ENCODE peak calls at places on chromosomes 1 and 21, in six cellular contexts. F is K562, D is GM12878, I is SK-N-SH, Z is H1, K is HepG2. L is an unnamed sample.

GRCh38 chr21:45278156-45278911 is 9.4 kb downstream of the POFUT2 start:
- DNase-seq in F (no peak), D (no peak), I (no peak), Z (no peak), K (no peak), L (no peak)

GRCh38 chr21:46054447-46054846 is 43.5 kb upstream of the COL6A2 start:
- DNase-seq in F (no peak), D (no peak), I (no peak), Z (peak), K (no peak), L (no peak)

GRCh38 chr1:200958597-200958996 is 63.9 kb downstream of the INAVA start:
- DNase-seq in F (no peak), D (no peak), I (no peak), Z (no peak), K (no peak), L (no peak)

GRCh38 chr1:26913754-26914619 is at the start of gene NR0B2:
- DNase-seq in F (peak), D (no peak), I (no peak), Z (no peak), K (peak), L (no peak)

GRCh38 chr1:96918406-96918805 is 196.8 kb downstream of the PTBP2 start:
- DNase-seq in F (no peak), D (no peak), I (no peak), Z (no peak), K (no peak), L (no peak)

GRCh38 chr21:15022608-15023261 is 42.1 kb downstream of the NRIP1 start:
- DNase-seq in F (no peak), D (no peak), I (no peak), Z (no peak), K (no peak), L (no peak)

GRCh38 chr1:39275836-39276507 is 71.5 kb downstream of the MACF1 start:
- DNase-seq in F (no peak), D (no peak), I (no peak), Z (no peak), K (no peak), L (no peak)

GRCh38 chr1:170704256-170704655 is 40.3 kb downstream of the PRRX1 start:
- DNase-seq in F (no peak), D (no peak), I (no peak), Z (no peak), K (no peak), L (no peak)

GRCh38 chr1:94859157-94859556 is 39.0 kb downstream of the SLC44A3 start:
- DNase-seq in F (no peak), D (no peak), I (peak), Z (no peak), K (no peak), L (no peak)

GRCh38 chr21:15414057-15414456 is 315.7 kb upstream of the USP25 start:
- DNase-seq in F (no peak), D (no peak), I (no peak), Z (no peak), K (no peak), L (no peak)

GRCh38 chr1:98420376-98421097 is 241.0 kb upstream of the SNX7 start:
- DNase-seq in F (no peak), D (no peak), I (no peak), Z (no peak), K (no peak), L (no peak)

GRCh38 chr1:247077768-247078314 is 770 bp downstream of the ZNF670 start:
- DNase-seq in F (no peak), D (peak), I (peak), Z (no peak), K (peak), L (no peak)

GRCh38 chr1:85189120-85189519 is 11.7 kb downstream of the SYDE2 start:
- DNase-seq in F (no peak), D (no peak), I (no peak), Z (no peak), K (no peak), L (no peak)

GRCh38 chr1:207323425-207323976 is 2.0 kb downstream of the CD55 start:
- DNase-seq in F (no peak), D (no peak), I (no peak), Z (no peak), K (no peak), L (no peak)

GRCh38 chr1:45326627-45327591 is at the start of gene HPDL:
- DNase-seq in F (peak), D (no peak), I (peak), Z (peak), K (no peak), L (peak)

GRCh38 chr21:29187939-29188338 is 57.5 kb downstream of the MAP3K7CL start:
- DNase-seq in F (no peak), D (no peak), I (no peak), Z (no peak), K (peak), L (no peak)

GRCh38 chr21:29443398-29444010 is 144.8 kb downstream of the BACH1 start:
- DNase-seq in F (no peak), D (no peak), I (no peak), Z (no peak), K (no peak), L (no peak)

GRCh38 chr1:35637401-35637809 is 3.9 kb downstream of the PSMB2 start:
- DNase-seq in F (no peak), D (peak), I (no peak), Z (no peak), K (peak), L (peak)

GRCh38 chr1:29134695-29135028 is 11.0 kb upstream of the TMEM200B start:
- DNase-seq in F (no peak), D (no peak), I (no peak), Z (no peak), K (no peak), L (no peak)

GRCh38 chr1:114112775-114113174 is 40.9 kb downstream of the SYT6 start:
- DNase-seq in F (no peak), D (no peak), I (no peak), Z (no peak), K (no peak), L (no peak)

GRCh38 chr1:107093385-107093784 is 36.9 kb downstream of the PRMT6 start:
- DNase-seq in F (no peak), D (no peak), I (no peak), Z (no peak), K (no peak), L (no peak)
- H3K27ac ChIP-seq in F (no peak), D (no peak), I (no peak), Z (no peak), K (no peak), L (no peak)

DNA sequence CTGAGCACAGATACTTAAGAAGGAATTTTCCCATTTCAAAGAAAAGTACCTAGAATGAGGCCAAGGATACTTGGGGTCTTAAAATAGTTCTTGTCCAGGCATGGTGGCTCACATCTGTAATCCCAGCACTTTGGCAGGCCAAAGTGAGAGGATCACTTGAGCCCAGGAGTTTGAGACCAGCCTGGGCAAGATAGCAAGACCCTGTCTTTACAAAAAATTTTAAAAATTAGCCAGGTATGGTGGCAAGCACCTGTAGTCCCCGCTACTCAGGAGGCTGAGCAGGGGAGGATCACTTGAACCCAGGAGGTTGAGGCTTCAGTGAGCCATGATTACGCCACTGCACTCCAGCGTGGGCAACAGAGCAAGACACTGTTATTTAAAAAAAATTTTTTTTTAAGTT is 29.0 kb downstream of the NFYC start:
- DNase-seq in F (no peak), D (no peak), I (no peak), Z (no peak), K (no peak), L (no peak)
- H3K4me3 ChIP-seq in F (no peak), D (no peak), I (no peak), Z (no peak), K (no peak), L (no peak)

GRCh38 chr1:7366286-7366954 is 404.7 kb upstream of the VAMP3 start:
- DNase-seq in F (no peak), D (no peak), I (no peak), Z (no peak), K (no peak), L (no peak)
- TF ChIP-seq GABPA in F (no peak), D (no peak), I (no peak), Z (no peak), K (no peak), L (no peak)

GRCh38 chr21:32381571-32381970 is 11.2 kb downstream of the URB1 start:
- DNase-seq in F (no peak), D (no peak), I (no peak), Z (no peak), K (no peak), L (no peak)
- H3K27ac ChIP-seq in F (no peak), D (no peak), I (peak), Z (no peak), K (no peak), L (no peak)

GRCh38 chr1:34019741-34020552 is 145.1 kb downstream of the CSMD2 start:
- DNase-seq in F (no peak), D (no peak), I (no peak), Z (no peak), K (peak), L (no peak)
- H3K4me3 ChIP-seq in F (no peak), D (no peak), I (no peak), Z (no peak), K (no peak), L (no peak)

DNA sequence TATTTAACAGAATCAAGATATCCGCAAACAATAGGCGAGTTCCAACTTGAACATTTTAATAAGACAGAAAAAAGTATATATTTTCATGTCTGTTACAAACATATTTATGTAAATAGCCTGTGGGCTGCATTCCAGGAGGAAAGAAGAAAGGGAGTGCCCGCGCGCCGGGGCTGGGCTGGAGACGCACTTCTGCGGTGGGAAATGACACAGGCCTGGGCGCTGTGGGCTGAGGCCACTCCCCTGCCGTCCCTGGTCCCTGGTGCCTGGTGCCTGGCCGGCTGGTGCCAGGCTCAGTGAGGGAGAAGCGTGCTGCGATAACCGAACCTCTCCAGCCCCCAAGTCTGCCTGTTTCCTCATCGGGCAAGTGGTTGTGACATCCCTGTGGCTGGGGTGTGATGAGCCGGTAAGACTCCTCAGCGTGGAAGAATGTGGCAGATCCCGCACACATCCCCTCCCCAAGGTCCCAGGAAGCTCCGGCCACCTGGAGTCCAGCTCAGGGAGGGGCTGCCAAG is 160.7 kb downstream of the PEX14 start:
- DNase-seq in F (no peak), D (no peak), I (peak), Z (no peak), K (no peak), L (peak)
- TF ChIP-seq GABPA in F (no peak), D (no peak), I (no peak), Z (no peak), K (no peak), L (no peak)

GRCh38 chr1:71908313-71908712 is 374.0 kb downstream of the NEGR1 start:
- DNase-seq in F (no peak), D (no peak), I (no peak), Z (no peak), K (no peak), L (no peak)
- H3K27ac ChIP-seq in F (no peak), D (no peak), I (no peak), Z (no peak), K (no peak), L (no peak)

GRCh38 chr1:227747948-227748495 is 12.8 kb downstream of the SNAP47 start:
- DNase-seq in F (no peak), D (no peak), I (no peak), Z (no peak), K (no peak), L (no peak)

GRCh38 chr1:227747382-227747781 is 12.1 kb downstream of the SNAP47 start:
- DNase-seq in F (no peak), D (no peak), I (no peak), Z (no peak), K (no peak), L (no peak)

GRCh38 chr1:227749916-227750710 is 14.9 kb downstream of the SNAP47 start:
- DNase-seq in F (no peak), D (no peak), I (no peak), Z (no peak), K (no peak), L (no peak)

GRCh38 chr1:227748496-227749182 is 13.4 kb downstream of the SNAP47 start:
- DNase-seq in F (peak), D (no peak), I (no peak), Z (no peak), K (no peak), L (no peak)

DNA sequence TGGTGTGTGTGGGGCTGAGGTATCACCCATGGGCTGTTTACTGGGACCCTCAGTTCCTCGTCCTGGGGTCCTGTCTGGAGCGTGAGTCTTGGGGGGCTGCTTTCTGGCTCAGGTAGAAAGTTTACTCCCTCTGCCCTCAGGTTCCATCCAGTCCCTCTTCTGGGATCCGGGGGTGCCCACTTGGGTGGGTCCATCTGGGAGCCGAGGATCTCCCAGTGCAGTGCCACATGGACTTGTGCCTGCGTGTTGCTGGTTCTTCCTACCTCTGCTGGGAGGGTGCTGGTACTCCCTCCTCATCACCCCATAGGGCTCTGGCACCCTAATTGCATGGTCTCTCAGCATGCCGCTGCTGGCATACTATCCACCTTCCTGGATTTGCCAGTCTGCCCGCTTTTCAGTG is 14.0 kb downstream of the SNAP47 start:
- DNase-seq in F (no peak), D (no peak), I (no peak), Z (no peak), K (no peak), L (no peak)
- H3K4me3 ChIP-seq in F (no peak), D (no peak), I (no peak), Z (no peak), K (no peak), L (no peak)

DNA sequence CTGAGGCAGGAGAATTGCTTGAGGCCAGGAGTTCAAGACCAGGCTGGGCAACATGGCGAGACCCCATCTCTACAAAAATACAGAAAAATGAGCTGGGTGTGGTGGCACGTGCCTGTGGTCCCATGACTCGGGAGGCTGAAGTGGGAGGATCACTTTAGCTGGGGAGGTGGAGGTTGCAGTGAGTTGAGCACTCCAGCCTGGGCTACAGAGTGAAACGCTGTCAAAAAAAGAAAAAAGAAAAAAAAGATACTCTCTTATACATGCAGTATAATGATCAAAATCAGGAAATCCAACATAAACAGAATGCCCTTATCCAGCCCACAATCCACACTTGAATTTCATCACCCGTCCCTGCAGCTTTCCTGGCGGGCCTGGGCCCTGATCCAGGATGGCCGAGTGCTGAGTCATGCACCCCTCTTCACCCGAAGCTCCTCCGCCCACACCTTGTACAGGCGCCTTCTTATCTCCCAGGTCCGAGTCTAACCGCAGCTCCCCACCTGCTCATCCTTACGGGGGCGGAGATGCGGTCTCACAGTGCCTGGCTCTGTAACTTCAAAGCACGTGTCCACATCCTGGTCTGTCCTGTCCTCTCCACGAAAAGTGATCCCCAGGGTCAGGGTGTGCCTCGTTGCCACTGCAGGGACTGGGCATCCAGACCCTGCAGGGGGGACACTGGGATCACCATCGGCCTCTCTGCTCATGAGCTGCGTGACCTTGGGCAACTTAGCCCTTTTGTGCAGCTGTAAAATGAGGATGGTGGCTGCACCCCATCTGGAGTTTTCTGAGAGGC is 120.2 kb upstream of the SLC45A1 start:
- DNase-seq in F (peak), D (no peak), I (no peak), Z (no peak), K (peak), L (no peak)
- TF ChIP-seq GABPA in F (peak), D (no peak), I (no peak), Z (no peak), K (no peak), L (no peak)